ENCODE peak calls at places on chromosomes 11 and 22, in seven cellular contexts. B, J, I, N, V, Q and E are unnamed samples.

GRCh38 chr11:415640-416041 is 842 bp upstream of the SIGIRR start:
- DNase-seq in B (no peak), J (no peak), I (no peak), N (no peak), V (no peak), Q (no peak), E (no peak)

GRCh38 chr11:113176561-113176960 is 137.8 kb upstream of the TTC12 start:
- DNase-seq in B (no peak), J (peak; percentile 73), I (peak; percentile 67), N (no peak), V (no peak), Q (no peak), E (peak; percentile 73)

GRCh38 chr22:44840611-44841322 is 88.4 kb downstream of the ARHGAP8 start:
- DNase-seq in B (no peak), J (no peak), I (no peak), N (no peak), V (no peak), Q (no peak), E (no peak)

GRCh38 chr22:22214819-22215329 is 29.7 kb upstream of the VPREB1 start:
- DNase-seq in B (no peak), J (no peak), I (no peak), N (no peak), V (no peak), Q (no peak), E (no peak)

GRCh38 chr22:43226368-43226979 is 39.5 kb upstream of the TTLL12 start:
- DNase-seq in B (peak; percentile 67), J (peak; percentile 16), I (no peak), N (no peak), V (peak; percentile 89), Q (no peak), E (peak; percentile 40)

GRCh38 chr11:74932169-74932568 is 16.7 kb downstream of the XRRA1 start:
- DNase-seq in B (no peak), J (peak; percentile 71), I (no peak), N (peak; percentile 59), V (no peak), Q (peak; percentile 48), E (no peak)

GRCh38 chr22:31866918-31867317 is 77.4 kb upstream of the YWHAH start:
- DNase-seq in B (no peak), J (no peak), I (no peak), N (no peak), V (no peak), Q (no peak), E (no peak)

GRCh38 chr11:66617148-66617814 is 851 bp downstream of the RBM14 start:
- DNase-seq in B (peak; percentile 78), J (peak; percentile 40), I (no peak), N (peak; percentile 72), V (no peak), Q (peak; percentile 44), E (peak; percentile 60)

GRCh38 chr22:37197451-37198289 is 9.6 kb upstream of the C1QTNF6 start:
- DNase-seq in B (no peak), J (peak; percentile 87), I (no peak), N (peak; percentile 94), V (no peak), Q (peak; percentile 92), E (peak; percentile 52)

GRCh38 chr22:35582861-35583670 is 34.1 kb downstream of the MB start:
- DNase-seq in B (peak; percentile 80), J (peak; percentile 42), I (peak; percentile 43), N (peak; percentile 70), V (peak; percentile 86), Q (peak; percentile 70), E (peak; percentile 59)

GRCh38 chr22:48577014-48577690 is 1250.5 kb downstream of the BRD1 start:
- DNase-seq in B (peak; percentile 12), J (no peak), I (no peak), N (no peak), V (peak; percentile 40), Q (no peak), E (no peak)

GRCh38 chr22:37381489-37381888 is 45.8 kb downstream of the ELFN2 start:
- DNase-seq in B (no peak), J (peak; percentile 4), I (no peak), N (no peak), V (no peak), Q (no peak), E (no peak)

GRCh38 chr11:23725752-23726151 is 771.1 kb upstream of the LUZP2 start:
- DNase-seq in B (no peak), J (peak; percentile 84), I (peak; percentile 12), N (no peak), V (no peak), Q (no peak), E (peak; percentile 40)

GRCh38 chr11:7749456-7749855 is 43.2 kb upstream of the OVCH2 start:
- DNase-seq in B (no peak), J (no peak), I (no peak), N (peak; percentile 73), V (no peak), Q (no peak), E (no peak)

GRCh38 chr11:72113170-72113808 is 794 bp upstream of the ANAPC15 start:
- DNase-seq in B (no peak), J (no peak), I (no peak), N (peak; percentile 85), V (no peak), Q (no peak), E (peak; percentile 60)

GRCh38 chr22:36136475-36136874 is 24.1 kb downstream of the APOL3 start:
- DNase-seq in B (no peak), J (no peak), I (no peak), N (no peak), V (no peak), Q (peak; percentile 41), E (peak; percentile 48)

GRCh38 chr11:19281555-19281954 is 40.8 kb upstream of the E2F8 start:
- DNase-seq in B (no peak), J (no peak), I (no peak), N (no peak), V (no peak), Q (no peak), E (no peak)

GRCh38 chr11:23620617-23621016 is 760.3 kb upstream of the CCDC179 start:
- DNase-seq in B (no peak), J (no peak), I (no peak), N (no peak), V (no peak), Q (peak; percentile 21), E (no peak)

GRCh38 chr11:22341582-22341919 is 3.4 kb downstream of the SLC17A6 start:
- DNase-seq in B (no peak), J (no peak), I (no peak), N (no peak), V (peak; percentile 26), Q (no peak), E (no peak)

GRCh38 chr11:67073908-67074307 is 17.3 kb downstream of the RHOD start:
- DNase-seq in B (no peak), J (no peak), I (no peak), N (no peak), V (no peak), Q (no peak), E (no peak)

DNA sequence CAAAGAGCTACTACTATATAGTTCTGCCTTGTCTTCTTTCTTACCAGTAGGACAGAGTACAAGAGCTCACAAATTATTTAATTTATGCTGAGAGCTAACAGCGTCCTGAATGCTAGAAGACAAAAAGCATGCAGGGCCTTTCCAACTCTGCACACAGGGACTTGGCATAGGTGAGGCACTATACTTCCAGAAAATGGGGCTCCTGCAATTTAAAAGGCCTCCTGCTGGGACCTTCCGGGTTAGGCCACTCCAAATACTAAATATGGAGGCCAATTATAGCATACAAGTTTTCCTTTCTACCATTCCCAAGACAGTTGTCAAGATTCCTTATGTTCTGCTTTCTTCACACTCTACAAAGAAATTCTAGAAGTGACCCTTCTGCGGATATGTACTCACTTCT is 936 bp downstream of the DCUN1D5 start:
- DNase-seq in B (no peak), J (peak; percentile 12), I (no peak), N (peak; percentile 26), V (peak; percentile 16), Q (peak; percentile 35), E (no peak)
- TF ChIP-seq CTCF in B (no peak), J (no peak), I (no peak), N (no peak), V (no peak), Q (no peak), E (no peak)

DNA sequence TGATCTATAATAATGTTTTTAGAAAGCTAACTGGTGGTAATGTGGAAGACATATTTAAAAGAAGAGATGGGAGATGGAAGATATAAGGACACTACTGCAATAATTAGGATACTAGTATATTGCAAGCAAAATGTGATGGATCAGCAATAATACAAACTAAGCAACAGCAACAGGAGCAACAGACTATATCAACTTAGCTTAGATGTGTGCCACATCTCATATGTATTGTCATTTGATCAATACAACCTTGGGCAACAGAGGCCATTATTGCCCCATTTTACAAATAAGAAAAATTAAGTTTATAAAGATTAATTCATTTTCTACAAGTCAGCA is 4.2 kb downstream of the FCHSD2 start:
- DNase-seq in B (no peak), J (no peak), I (no peak), N (no peak), V (no peak), Q (no peak), E (no peak)
- H3K4me3 ChIP-seq in B (no peak overlapping the region), J (no peak overlapping the region), I (no peak overlapping the region), N (no peak overlapping the region), V (no peak overlapping the region), Q (no peak overlapping the region), E (no peak overlapping the region)

GRCh38 chr11:108534274-108534882 is 36.2 kb upstream of the POGLUT3 start:
- DNase-seq in B (no peak), J (no peak), I (no peak), N (no peak), V (no peak), Q (no peak), E (no peak)
- TF ChIP-seq CTCF in B (no peak), J (no peak), I (no peak), N (no peak), V (no peak), Q (no peak), E (no peak)

DNA sequence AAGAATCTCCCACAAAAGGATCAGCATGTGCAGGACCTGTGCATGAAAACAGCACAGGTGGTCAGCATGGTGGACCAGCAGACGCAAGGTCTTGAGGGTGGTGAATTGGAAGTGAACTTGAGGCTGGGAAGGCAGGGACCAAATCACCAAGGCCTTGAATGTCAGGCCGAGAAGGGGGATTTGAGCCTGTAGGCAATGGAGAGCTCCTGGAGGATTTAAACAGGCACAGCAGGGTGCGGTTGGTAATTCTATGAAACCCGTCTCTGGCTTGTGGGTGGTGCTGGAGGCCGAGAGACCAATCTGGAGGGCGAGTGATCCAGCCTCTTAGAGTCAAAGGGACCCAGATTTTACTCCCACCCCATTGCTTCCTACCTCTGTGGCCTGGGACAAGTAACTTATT is 2.4 kb downstream of the TSKU start:
- DNase-seq in B (no peak), J (no peak), I (no peak), N (no peak), V (peak; percentile 62), Q (no peak), E (no peak)
- H3K4me3 ChIP-seq in B (no peak overlapping the region), J (no peak overlapping the region), I (peak overlapping the region; percentile 72), N (no peak overlapping the region), V (no peak overlapping the region), Q (peak overlapping the region; percentile 92), E (no peak overlapping the region)